ENCODE peak calls at places on chromosomes 6 and 20, in six cellular contexts. One of them, this sample, is unnamed.

GRCh38 chr6:101391772-101392560 is 1.5 kb upstream of the GRIK2 start:
- DNase-seq in AG10803: peak; percentile 52
- DNase-seq in foreskin keratinocyte: no peak
- DNase-seq in naive thymus-derived CD8-positive, alpha-beta T cell: no peak
- DNase-seq in NCI-H2107: no peak
- DNase-seq in left cardiac atrium: no peak
- DNase-seq in this sample: no peak

GRCh38 chr20:46970937-46971630 is 76.4 kb downstream of the EYA2 start:
- DNase-seq in NCI-H2107: no peak
- DNase-seq in naive thymus-derived CD8-positive, alpha-beta T cell: peak; percentile 3
- DNase-seq in AG10803: peak; percentile 71
- DNase-seq in foreskin keratinocyte: peak; percentile 68
- DNase-seq in left cardiac atrium: no peak
- DNase-seq in this sample: peak; percentile 75

GRCh38 chr20:59207235-59207634 is 43.6 kb downstream of the ZNF831 start:
- DNase-seq in naive thymus-derived CD8-positive, alpha-beta T cell: no peak
- DNase-seq in NCI-H2107: no peak
- DNase-seq in AG10803: no peak
- DNase-seq in left cardiac atrium: no peak
- DNase-seq in foreskin keratinocyte: no peak
- DNase-seq in this sample: no peak

GRCh38 chr20:15862178-15862577 is 711.1 kb downstream of the KIF16B start:
- DNase-seq in foreskin keratinocyte: no peak
- DNase-seq in NCI-H2107: no peak
- DNase-seq in naive thymus-derived CD8-positive, alpha-beta T cell: no peak
- DNase-seq in left cardiac atrium: no peak
- DNase-seq in AG10803: no peak
- DNase-seq in this sample: no peak

GRCh38 chr6:169970306-169970988 is 219.0 kb downstream of the ERMARD start:
- DNase-seq in foreskin keratinocyte: no peak
- DNase-seq in naive thymus-derived CD8-positive, alpha-beta T cell: no peak
- DNase-seq in left cardiac atrium: no peak
- DNase-seq in AG10803: no peak
- DNase-seq in NCI-H2107: no peak
- DNase-seq in this sample: no peak

GRCh38 chr20:3677733-3678132 is 4.1 kb downstream of the ADAM33 start:
- DNase-seq in left cardiac atrium: no peak
- DNase-seq in foreskin keratinocyte: no peak
- DNase-seq in NCI-H2107: no peak
- DNase-seq in AG10803: peak; percentile 70
- DNase-seq in naive thymus-derived CD8-positive, alpha-beta T cell: no peak
- DNase-seq in this sample: no peak

GRCh38 chr20:29497261-29497671 is 1760.2 kb upstream of the DEFB115 start:
- DNase-seq in left cardiac atrium: peak; percentile 14
- DNase-seq in foreskin keratinocyte: no peak
- DNase-seq in NCI-H2107: no peak
- DNase-seq in AG10803: peak; percentile 0
- DNase-seq in naive thymus-derived CD8-positive, alpha-beta T cell: no peak
- DNase-seq in this sample: peak; percentile 91

GRCh38 chr20:33475381-33476160 is 14.3 kb upstream of the CBFA2T2 start:
- DNase-seq in foreskin keratinocyte: no peak
- DNase-seq in AG10803: no peak
- DNase-seq in naive thymus-derived CD8-positive, alpha-beta T cell: no peak
- DNase-seq in left cardiac atrium: no peak
- DNase-seq in NCI-H2107: no peak
- DNase-seq in this sample: no peak

GRCh38 chr20:64226686-64227576 is 28.6 kb upstream of the PCMTD2 start:
- DNase-seq in NCI-H2107: no peak
- DNase-seq in foreskin keratinocyte: no peak
- DNase-seq in left cardiac atrium: no peak
- DNase-seq in naive thymus-derived CD8-positive, alpha-beta T cell: peak; percentile 32
- DNase-seq in AG10803: no peak
- DNase-seq in this sample: no peak

GRCh38 chr6:20670750-20671149 is 136.5 kb downstream of the CDKAL1 start:
- DNase-seq in left cardiac atrium: no peak
- DNase-seq in foreskin keratinocyte: no peak
- DNase-seq in naive thymus-derived CD8-positive, alpha-beta T cell: no peak
- DNase-seq in NCI-H2107: no peak
- DNase-seq in AG10803: no peak
- DNase-seq in this sample: no peak

GRCh38 chr20:56945057-56945456 is 316.0 kb downstream of the TFAP2C start:
- DNase-seq in naive thymus-derived CD8-positive, alpha-beta T cell: no peak
- DNase-seq in AG10803: peak; percentile 56
- DNase-seq in foreskin keratinocyte: no peak
- DNase-seq in left cardiac atrium: no peak
- DNase-seq in NCI-H2107: no peak
- DNase-seq in this sample: no peak

GRCh38 chr6:137846772-137847313 is 20.2 kb upstream of the TNFAIP3 start:
- DNase-seq in naive thymus-derived CD8-positive, alpha-beta T cell: no peak
- DNase-seq in left cardiac atrium: peak; percentile 59
- DNase-seq in AG10803: no peak
- DNase-seq in NCI-H2107: no peak
- DNase-seq in foreskin keratinocyte: no peak
- DNase-seq in this sample: no peak

GRCh38 chr6:73644941-73645591 is 8.7 kb downstream of the SLC17A5 start:
- DNase-seq in left cardiac atrium: no peak
- DNase-seq in NCI-H2107: no peak
- DNase-seq in AG10803: no peak
- DNase-seq in naive thymus-derived CD8-positive, alpha-beta T cell: no peak
- DNase-seq in foreskin keratinocyte: no peak
- DNase-seq in this sample: no peak

GRCh38 chr6:35511980-35512379 is 716 bp downstream of the TULP1 start:
- DNase-seq in NCI-H2107: no peak
- DNase-seq in naive thymus-derived CD8-positive, alpha-beta T cell: no peak
- DNase-seq in foreskin keratinocyte: no peak
- DNase-seq in left cardiac atrium: no peak
- DNase-seq in AG10803: no peak
- DNase-seq in this sample: no peak

GRCh38 chr6:7758456-7758855 is 32.6 kb downstream of the BMP6 start:
- DNase-seq in foreskin keratinocyte: peak; percentile 50
- DNase-seq in AG10803: peak; percentile 99
- DNase-seq in left cardiac atrium: no peak
- DNase-seq in naive thymus-derived CD8-positive, alpha-beta T cell: no peak
- DNase-seq in NCI-H2107: no peak
- DNase-seq in this sample: no peak

GRCh38 chr6:163417595-163417994 is 3.1 kb downstream of the QKI start:
- DNase-seq in NCI-H2107: no peak
- DNase-seq in foreskin keratinocyte: no peak
- DNase-seq in AG10803: no peak
- DNase-seq in left cardiac atrium: no peak
- DNase-seq in naive thymus-derived CD8-positive, alpha-beta T cell: no peak
- DNase-seq in this sample: no peak

GRCh38 chr20:13131688-13132087 is 89.4 kb upstream of the ISM1 start:
- DNase-seq in NCI-H2107: no peak
- DNase-seq in left cardiac atrium: no peak
- DNase-seq in foreskin keratinocyte: no peak
- DNase-seq in naive thymus-derived CD8-positive, alpha-beta T cell: no peak
- DNase-seq in AG10803: no peak
- DNase-seq in this sample: no peak

This sample was measured in NCI-H1930.